ENCODE peak calls at places on chromosomes 4 and X, in six cellular contexts. Q is choroid plexus epithelial cell; O is posterior cingulate gyrus; C is AG04450; Y is activated T-helper 1 cell treated with anti-CD3 and anti-CD28 coated beads, Interleukin-12 subunit alpha, Interleukin-12 subunit beta, Interleukin-2, Interleukin-4 antibody, amounts not matched to agents 30 ng/mL and 10 ng/mL and 1 ng/mL, durations not matched to agents 14 hours and 24 hours and 36 hours; P is HFF-Myc. N is an unnamed sample.

GRCh38 chr4:13541176-13541604 is 3.1 kb downstream of the NKX3-2 start:
- DNase-seq in Q (no peak), O (no peak), C (no peak), Y (no peak), P (no peak), N (no peak)

GRCh38 chr4:42643685-42644084 is 13.2 kb downstream of the ATP8A1 start:
- DNase-seq in Q (no peak), O (no peak), C (no peak), Y (no peak), P (no peak), N (no peak)

GRCh38 chr4:182085051-182085480 is 158.1 kb upstream of the TENM3 start:
- DNase-seq in Q (peak; percentile 69), O (no peak), C (no peak), Y (no peak), P (no peak), N (no peak)

GRCh38 chrX:2351999-2352995 is 148.5 kb downstream of the DHRSX start:
- DNase-seq in Q (peak; percentile 87), O (peak; percentile 84), C (peak; percentile 96), Y (no peak), P (peak; percentile 92), N (peak; percentile 68)

GRCh38 chr4:123783936-123784335 is 387.3 kb downstream of the SPRY1 start:
- DNase-seq in Q (no peak), O (no peak), C (no peak), Y (no peak), P (peak; percentile 26), N (no peak)

GRCh38 chrX:49192722-49193328 is 6.7 kb upstream of the PRICKLE3 start:
- DNase-seq in Q (peak; percentile 58), O (peak; percentile 83), C (no peak), Y (no peak), P (no peak), N (no peak)

GRCh38 chr4:67366341-67366861 is 178.9 kb downstream of the CENPC start:
- DNase-seq in Q (no peak), O (no peak), C (no peak), Y (no peak), P (no peak), N (no peak)

GRCh38 chr4:5821665-5822358 is 71.1 kb downstream of the CRMP1 start:
- DNase-seq in Q (no peak), O (peak; percentile 92), C (no peak), Y (no peak), P (no peak), N (peak; percentile 15)

GRCh38 chr4:99135541-99136173 is 8.4 kb downstream of the ADH4 start:
- DNase-seq in Q (no peak), O (no peak), C (no peak), Y (no peak), P (no peak), N (no peak)

GRCh38 chrX:128975716-128976115 is 547.6 kb downstream of the SMARCA1 start:
- DNase-seq in Q (peak; percentile 4), O (peak; percentile 88), C (no peak), Y (no peak), P (no peak), N (peak; percentile 23)

GRCh38 chrX:131821945-131822622 is 201.0 kb upstream of the STK26 start:
- DNase-seq in Q (no peak), O (peak; percentile 94), C (no peak), Y (no peak), P (no peak), N (peak; percentile 18)

GRCh38 chrX:115339441-115340025 is 50.0 kb downstream of the LUZP4 start:
- DNase-seq in Q (peak; percentile 79), O (no peak), C (no peak), Y (no peak), P (no peak), N (no peak)

GRCh38 chr4:10082047-10082446 is 34.6 kb downstream of the WDR1 start:
- DNase-seq in Q (no peak), O (peak; percentile 63), C (no peak), Y (no peak), P (no peak), N (no peak)

GRCh38 chr4:101864660-101865059 is 74.1 kb downstream of the BANK1 start:
- DNase-seq in Q (no peak), O (no peak), C (no peak), Y (no peak), P (no peak), N (no peak)

GRCh38 chrX:96889726-96890125 is 6.0 kb downstream of the RPA4 start:
- DNase-seq in Q (peak; percentile 30), O (no peak), C (no peak), Y (no peak), P (no peak), N (peak; percentile 27)

GRCh38 chr4:38696697-38697096 is 32.7 kb downstream of the KLF3 start:
- DNase-seq in Q (peak; percentile 48), O (no peak), C (no peak), Y (no peak), P (no peak), N (no peak)

GRCh38 chr4:120536884-120537283 is 385.6 kb downstream of the PRDM5 start:
- DNase-seq in Q (no peak), O (no peak), C (no peak), Y (no peak), P (no peak), N (no peak)

GRCh38 chr4:1469043-1469442 is 62.8 kb upstream of the NKX1-1 start:
- DNase-seq in Q (no peak), O (peak; percentile 34), C (no peak), Y (no peak), P (no peak), N (no peak)

GRCh38 chr4:95129036-95129435 is 371.3 kb downstream of the BMPR1B start:
- DNase-seq in Q (peak; percentile 30), O (no peak), C (no peak), Y (no peak), P (no peak), N (no peak)

GRCh38 chr4:119106036-119107000 is 29.3 kb upstream of the MYOZ2 start:
- DNase-seq in Q (no peak), O (no peak), C (no peak), Y (no peak), P (no peak), N (no peak)

GRCh38 chrX:139720979-139721378 is 13.0 kb upstream of the MCF2 start:
- DNase-seq in Q (no peak), O (no peak), C (no peak), Y (no peak), P (no peak), N (no peak)

GRCh38 chrX:107025538-107025937 is 25.5 kb upstream of the MORC4 start:
- DNase-seq in Q (peak; percentile 61), O (no peak), C (no peak), Y (no peak), P (no peak), N (peak; percentile 38)